ENCODE peak calls at places on chromosomes 5 and 9, in eight cellular contexts. D is aorta; E is cardiac muscle cell; O is adipocyte; K is uterus; S is astrocyte; R is CD4-positive, alpha-beta memory T cell; W is endodermal cell. P is an unnamed sample.

GRCh38 chr5:146458894-146459293 is 11.8 kb downstream of the TCERG1 start:
- DNase-seq in D (no peak), E (no peak), O (no peak), K (no peak), S (no peak), R (no peak), W (no peak), P (no peak)

GRCh38 chr5:78799254-78800017 is 150.9 kb upstream of the LHFPL2 start:
- DNase-seq in D (no peak), E (peak; percentile 37), O (peak; percentile 37), K (no peak), S (peak; percentile 73), R (no peak), W (no peak), P (no peak)

GRCh38 chr5:177459357-177459756 is 12.7 kb downstream of the PRR7 start:
- DNase-seq in D (no peak), E (no peak), O (no peak), K (no peak), S (no peak), R (no peak), W (no peak), P (no peak)

GRCh38 chr9:68844623-68845612 is 139.9 kb downstream of the PIP5K1B start:
- DNase-seq in D (peak; percentile 62), E (peak; percentile 55), O (peak; percentile 32), K (peak; percentile 45), S (no peak), R (no peak), W (peak; percentile 86), P (no peak)

GRCh38 chr9:74032421-74032820 is 464.7 kb upstream of the RORB start:
- DNase-seq in D (no peak), E (no peak), O (no peak), K (no peak), S (no peak), R (no peak), W (no peak), P (no peak)

GRCh38 chr5:136192015-136192525 is 892 bp downstream of the SMIM32 start:
- DNase-seq in D (no peak), E (peak; percentile 13), O (peak; percentile 25), K (no peak), S (no peak), R (no peak), W (peak; percentile 81), P (no peak)

GRCh38 chr9:109022909-109023308 is 9.6 kb upstream of the CTNNAL1 start:
- DNase-seq in D (no peak), E (no peak), O (peak; percentile 37), K (no peak), S (no peak), R (no peak), W (no peak), P (no peak)

GRCh38 chr9:86096382-86096781 is 3.0 kb downstream of the GOLM1 start:
- DNase-seq in D (no peak), E (peak; percentile 36), O (peak; percentile 26), K (no peak), S (peak; percentile 59), R (no peak), W (no peak), P (no peak)

GRCh38 chr5:42995152-42995751 is 44.9 kb downstream of the ANXA2R start:
- DNase-seq in D (no peak), E (peak; percentile 66), O (peak; percentile 66), K (no peak), S (peak; percentile 44), R (no peak), W (no peak), P (no peak)

GRCh38 chr9:121984726-121985402 is 108.2 kb downstream of the TTLL11 start:
- DNase-seq in D (no peak), E (peak; percentile 90), O (peak; percentile 79), K (no peak), S (peak; percentile 92), R (no peak), W (no peak), P (no peak)

GRCh38 chr5:115543365-115543700 is 1.2 kb downstream of the FEM1C start:
- DNase-seq in D (no peak), E (no peak), O (peak; percentile 35), K (no peak), S (no peak), R (no peak), W (no peak), P (no peak)

GRCh38 chr5:151126199-151126645 is 31.4 kb downstream of the ANXA6 start:
- DNase-seq in D (peak; percentile 87), E (peak; percentile 79), O (peak; percentile 76), K (peak; percentile 75), S (peak; percentile 35), R (no peak), W (peak; percentile 92), P (peak; percentile 88)

GRCh38 chr9:34454571-34455065 is 3.8 kb downstream of the FAM219A start:
- DNase-seq in D (no peak), E (peak; percentile 55), O (peak; percentile 47), K (no peak), S (peak; percentile 18), R (no peak), W (no peak), P (no peak)

GRCh38 chr5:177448244-177448950 is 1.8 kb downstream of the PRR7 start:
- DNase-seq in D (no peak), E (no peak), O (no peak), K (no peak), S (no peak), R (no peak), W (no peak), P (no peak)

GRCh38 chr9:36980148-36980974 is 53.7 kb downstream of the PAX5 start:
- DNase-seq in D (no peak), E (no peak), O (no peak), K (no peak), S (no peak), R (no peak), W (peak; percentile 88), P (no peak)

GRCh38 chr9:1877951-1878350 is 137.2 kb upstream of the SMARCA2 start:
- DNase-seq in D (no peak), E (no peak), O (no peak), K (no peak), S (no peak), R (no peak), W (no peak), P (no peak)

GRCh38 chr9:1878817-1879216 is 136.3 kb upstream of the SMARCA2 start:
- DNase-seq in D (no peak), E (no peak), O (no peak), K (no peak), S (no peak), R (no peak), W (no peak), P (no peak)

GRCh38 chr9:1875921-1876448 is 139.2 kb upstream of the SMARCA2 start:
- DNase-seq in D (peak; percentile 44), E (no peak), O (no peak), K (no peak), S (no peak), R (no peak), W (no peak), P (no peak)

GRCh38 chr9:1875251-1875851 is 139.8 kb upstream of the SMARCA2 start:
- DNase-seq in D (no peak), E (no peak), O (no peak), K (no peak), S (no peak), R (no peak), W (no peak), P (no peak)

GRCh38 chr9:1876891-1877496 is 138.2 kb upstream of the SMARCA2 start:
- DNase-seq in D (no peak), E (no peak), O (no peak), K (no peak), S (no peak), R (no peak), W (no peak), P (no peak)
- H3K27me3 ChIP-seq in D (peaks cover 5% of the 10 kb centered on the region), E (no peaks in the 10 kb centered on the region), O (peaks cover 9% of the 10 kb centered on the region), K (no peaks in the 10 kb centered on the region), S (no peaks in the 10 kb centered on the region), R (no peaks in the 10 kb centered on the region), W (no peaks in the 10 kb centered on the region), P (no peaks in the 10 kb centered on the region)

GRCh38 chr5:881551-881935 is 11.1 kb downstream of the BRD9 start:
- DNase-seq in D (no peak), E (no peak), O (no peak), K (no peak), S (no peak), R (no peak), W (no peak), P (no peak)

GRCh38 chr5:876398-877365 is 15.9 kb downstream of the BRD9 start:
- DNase-seq in D (no peak), E (no peak), O (no peak), K (no peak), S (no peak), R (no peak), W (no peak), P (no peak)

GRCh38 chr5:880816-881550 is 11.6 kb downstream of the BRD9 start:
- DNase-seq in D (no peak), E (no peak), O (no peak), K (no peak), S (no peak), R (no peak), W (no peak), P (no peak)

GRCh38 chr5:875931-876330 is 16.7 kb downstream of the BRD9 start:
- DNase-seq in D (no peak), E (no peak), O (no peak), K (no peak), S (no peak), R (no peak), W (no peak), P (no peak)

DNA sequence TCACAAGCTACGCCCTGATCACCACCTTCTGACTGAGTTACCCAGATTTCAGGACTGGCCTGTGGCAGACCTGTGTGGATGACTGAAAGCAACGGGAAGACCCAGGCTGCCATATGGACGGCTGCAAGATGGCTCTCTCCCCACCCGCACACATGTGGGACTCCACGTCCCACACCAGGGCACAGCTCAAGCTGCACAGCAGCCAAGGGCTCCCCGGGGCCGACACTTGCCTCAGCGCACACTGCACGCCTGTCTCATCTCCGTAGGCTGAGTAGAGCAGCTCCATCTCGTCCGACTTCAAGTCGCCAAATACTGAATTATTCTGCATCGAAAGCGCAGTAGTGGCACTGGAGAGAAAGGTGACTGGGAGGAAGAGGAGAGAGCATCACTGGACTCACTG is 14.5 kb downstream of the BRD9 start:
- DNase-seq in D (no peak), E (no peak), O (no peak), K (no peak), S (no peak), R (no peak), W (no peak), P (no peak)
- H3K4me1 ChIP-seq in D (no peaks in the 10 kb centered on the region), E (no peaks in the 10 kb centered on the region), O (no peaks in the 10 kb centered on the region), K (no peaks in the 10 kb centered on the region), S (no peaks in the 10 kb centered on the region), R (peaks cover 5% of the 10 kb centered on the region), W (peaks cover 5% of the 10 kb centered on the region), P (peaks cover 3% of the 10 kb centered on the region)

GRCh38 chr5:2507611-2508010 is 243.9 kb downstream of the IRX2 start:
- DNase-seq in D (no peak), E (no peak), O (no peak), K (no peak), S (no peak), R (no peak), W (no peak), P (no peak)
- H3K27me3 ChIP-seq in D (no peaks in the 10 kb centered on the region), E (no peaks in the 10 kb centered on the region), O (no peaks in the 10 kb centered on the region), K (no peaks in the 10 kb centered on the region), S (no peaks in the 10 kb centered on the region), R (no peaks in the 10 kb centered on the region), W (no peaks in the 10 kb centered on the region), P (no peaks in the 10 kb centered on the region)

DNA sequence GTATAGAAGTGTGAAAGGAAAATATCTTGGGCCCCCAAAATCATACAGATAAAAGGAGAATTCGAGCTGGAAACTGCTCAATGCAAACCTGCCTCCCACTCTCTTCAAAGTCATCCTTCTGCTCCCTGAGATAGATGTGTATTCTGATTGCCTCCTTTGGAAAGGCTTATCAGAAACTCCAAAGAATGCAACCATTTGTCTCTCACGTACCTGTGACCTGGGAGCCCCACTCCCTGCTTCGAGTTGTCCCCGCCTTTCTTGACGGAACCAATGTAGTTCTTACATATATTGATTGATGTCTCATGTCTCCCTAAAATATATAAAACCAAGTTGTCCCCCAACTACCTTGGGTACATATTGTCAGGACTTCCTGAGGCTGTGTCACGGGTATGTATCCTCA is 163.8 kb downstream of the DIRAS2 start:
- DNase-seq in D (no peak), E (no peak), O (no peak), K (no peak), S (no peak), R (no peak), W (peak; percentile 81), P (no peak)
- H3K4me1 ChIP-seq in D (no peaks in the 10 kb centered on the region), E (no peaks in the 10 kb centered on the region), O (no peaks in the 10 kb centered on the region), K (no peaks in the 10 kb centered on the region), S (no peaks in the 10 kb centered on the region), R (no peaks in the 10 kb centered on the region), W (peaks cover 26% of the 10 kb centered on the region), P (no peaks in the 10 kb centered on the region)